ENCODE peak calls at places on chromosomes 2 and 18, in six cellular contexts. K is body of pancreas, M is aorta, R is esophagus squamous epithelium, Z is mesendoderm, I is lung. S is an unnamed sample. For H3K36me3 and H3K4me1, the result is how much of the 10 kb centered on the place peaks cover.

GRCh38 chr2:178491612-178492011 is 11.4 kb downstream of the PLEKHA3 start:
- DNase-seq in I (no peak), K (no peak), Z (no peak), M (no peak), R (no peak), S (no peak)

GRCh38 chr2:98134138-98134537 is 47.2 kb downstream of the VWA3B start:
- DNase-seq in K (no peak), I (peak), R (no peak), Z (peak), M (no peak), S (no peak)

GRCh38 chr2:216426938-216427337 is 14.7 kb downstream of the SMARCAL1 start:
- DNase-seq in K (no peak), R (no peak), I (no peak), Z (peak), M (no peak), S (no peak)

GRCh38 chr18:3611313-3612038 is 161.5 kb downstream of the TGIF1 start:
- DNase-seq in I (no peak), K (no peak), Z (no peak), R (no peak), M (no peak), S (no peak)

GRCh38 chr2:55923091-55923977 is at the start of gene EFEMP1:
- DNase-seq in K (peak), I (peak), M (peak), Z (peak), R (no peak), S (no peak)

GRCh38 chr2:156896294-156896693 is 361.2 kb upstream of the GALNT5 start:
- DNase-seq in I (no peak), M (no peak), K (no peak), R (no peak), Z (no peak), S (no peak)

GRCh38 chr2:10883880-10884529 is 27.7 kb upstream of the KCNF1 start:
- DNase-seq in Z (no peak), R (no peak), K (no peak), I (no peak), M (no peak), S (no peak)

GRCh38 chr2:115796078-115796477 is 1353.6 kb downstream of the DPP10 start:
- DNase-seq in M (no peak), I (no peak), K (no peak), Z (no peak), R (no peak), S (no peak)

GRCh38 chr2:43269706-43270105 is 43.3 kb upstream of the ZFP36L2 start:
- DNase-seq in M (peak), R (no peak), I (peak), K (peak), Z (no peak), S (no peak)

GRCh38 chr18:49023938-49024341 is 73.2 kb upstream of the SMAD7 start:
- DNase-seq in K (no peak), Z (no peak), R (no peak), I (no peak), M (no peak), S (no peak)

GRCh38 chr2:10493636-10494281 is 45.6 kb upstream of the ODC1 start:
- DNase-seq in R (peak), Z (no peak), I (peak), K (peak), M (no peak), S (peak)

GRCh38 chr2:740446-741293 is 63.5 kb upstream of the TMEM18 start:
- DNase-seq in Z (peak), M (peak), K (peak), I (peak), R (peak), S (no peak)

GRCh38 chr2:221676566-221677172 is 104.6 kb upstream of the EPHA4 start:
- DNase-seq in M (no peak), K (no peak), Z (no peak), I (no peak), R (no peak), S (no peak)

GRCh38 chr18:42413870-42414269 is 458.8 kb downstream of the PIK3C3 start:
- DNase-seq in Z (no peak), I (no peak), M (no peak), R (no peak), K (no peak), S (no peak)

GRCh38 chr18:10213526-10213925 is 240.9 kb upstream of the APCDD1 start:
- DNase-seq in I (peak), Z (peak), R (no peak), M (no peak), K (no peak), S (no peak)

GRCh38 chr2:119301413-119301812 is 65.2 kb downstream of the C2orf76 start:
- DNase-seq in M (no peak), R (no peak), K (no peak), Z (no peak), I (no peak), S (no peak)

GRCh38 chr2:239246723-239247122 is 154.1 kb downstream of the HDAC4 start:
- DNase-seq in M (no peak), I (no peak), Z (no peak), R (no peak), K (peak), S (no peak)

GRCh38 chr18:47418746-47419145 is 167.3 kb upstream of the SKOR2 start:
- DNase-seq in M (no peak), R (no peak), I (no peak), K (no peak), Z (peak), S (no peak)

GRCh38 chr2:238882083-238882755 is 34.3 kb downstream of the TWIST2 start:
- DNase-seq in Z (no peak), I (no peak), R (no peak), K (no peak), M (peak), S (no peak)

GRCh38 chr18:8816233-8816632 is 110.9 kb downstream of the MTCL1 start:
- DNase-seq in M (no peak), I (no peak), K (no peak), Z (peak), R (no peak), S (no peak)
- H3K36me3 ChIP-seq in M (under half), I (under half), K (under half), Z (under half), R (under half), S (under half)

GRCh38 chr2:160006466-160006865 is 55.9 kb downstream of the PLA2R1 start:
- DNase-seq in Z (no peak), K (no peak), M (no peak), I (no peak), R (no peak), S (no peak)
- H3K27ac ChIP-seq in Z (no peak), K (no peak), M (no peak), I (no peak), R (no peak), S (no peak)

GRCh38 chr2:67079729-67080128 is 317.4 kb upstream of the ETAA1 start:
- DNase-seq in R (no peak), Z (no peak), M (no peak), K (no peak), I (no peak), S (no peak)

GRCh38 chr2:67085146-67085545 is 312.0 kb upstream of the ETAA1 start:
- DNase-seq in K (no peak), I (no peak), M (no peak), R (no peak), Z (no peak), S (no peak)

GRCh38 chr2:67082813-67083212 is 314.3 kb upstream of the ETAA1 start:
- DNase-seq in R (no peak), Z (no peak), K (no peak), I (no peak), M (no peak), S (no peak)

GRCh38 chr2:67083978-67084377 is 313.2 kb upstream of the ETAA1 start:
- DNase-seq in Z (no peak), K (no peak), R (no peak), M (no peak), I (no peak), S (no peak)
- H3K4me1 ChIP-seq in Z (under half), K (under half), R (under half), M (under half), I (under half), S (under half)

GRCh38 chr2:99166218-99166617 is 11.5 kb downstream of the LIPT1 start:
- DNase-seq in R (no peak), M (no peak), K (no peak), I (no peak), Z (no peak), S (no peak)
- H3K36me3 ChIP-seq in R (half or more), M (under half), K (under half), I (under half), Z (under half), S (under half)

GRCh38 chr2:74712223-74713053 is 58.4 kb downstream of the SEMA4F start:
- DNase-seq in K (no peak), I (no peak), R (no peak), Z (no peak), M (no peak), S (no peak)

GRCh38 chr2:74715880-74716279 is 61.8 kb downstream of the SEMA4F start:
- DNase-seq in K (no peak), R (no peak), M (no peak), I (no peak), Z (no peak), S (no peak)

GRCh38 chr2:74719066-74719465 is 65.0 kb downstream of the SEMA4F start:
- DNase-seq in R (no peak), I (no peak), M (no peak), Z (no peak), K (no peak), S (no peak)

GRCh38 chr2:74715071-74715791 is 61.2 kb downstream of the SEMA4F start:
- DNase-seq in K (peak), M (peak), Z (peak), I (peak), R (peak), S (peak)
- H3K27ac ChIP-seq in K (no peak), M (no peak), Z (no peak), I (peak), R (peak), S (no peak)

GRCh38 chr18:63534615-63535014 is 7.6 kb upstream of the SERPINB12 start:
- DNase-seq in Z (no peak), I (no peak), R (no peak), K (no peak), M (no peak), S (no peak)
- H3K4me1 ChIP-seq in Z (under half), I (under half), R (under half), K (under half), M (under half), S (under half)

GRCh38 chr2:237096911-237097310 is 11.2 kb downstream of the COPS8 start:
- DNase-seq in Z (no peak), I (no peak), K (no peak), R (no peak), M (no peak), S (no peak)
- H3K36me3 ChIP-seq in Z (under half), I (under half), K (under half), R (half or more), M (under half), S (under half)

DNA sequence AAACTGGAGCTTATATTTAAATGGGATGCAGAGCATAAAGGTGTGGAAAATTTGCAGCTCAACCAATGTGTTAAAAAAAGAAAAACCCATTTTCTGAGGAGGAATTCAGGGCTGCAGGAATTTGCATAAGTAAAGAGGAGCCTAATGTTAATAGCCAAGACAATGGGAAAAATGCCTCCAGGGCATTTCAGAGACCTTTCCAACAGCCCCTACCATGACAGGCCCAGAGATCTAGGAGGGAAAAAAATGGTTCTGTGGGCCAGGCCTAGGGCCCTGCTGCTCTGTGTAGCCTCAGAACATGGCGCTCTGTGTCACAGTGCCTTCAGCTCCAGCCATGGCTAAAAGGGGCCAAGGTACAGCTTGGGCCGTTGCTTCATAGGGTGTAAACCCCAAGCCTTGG is 719.7 kb upstream of the ACVR2A start:
- DNase-seq in K (no peak), M (no peak), Z (no peak), I (no peak), R (no peak), S (no peak)
- H3K27ac ChIP-seq in K (no peak), M (no peak), Z (no peak), I (no peak), R (no peak), S (no peak)

DNA sequence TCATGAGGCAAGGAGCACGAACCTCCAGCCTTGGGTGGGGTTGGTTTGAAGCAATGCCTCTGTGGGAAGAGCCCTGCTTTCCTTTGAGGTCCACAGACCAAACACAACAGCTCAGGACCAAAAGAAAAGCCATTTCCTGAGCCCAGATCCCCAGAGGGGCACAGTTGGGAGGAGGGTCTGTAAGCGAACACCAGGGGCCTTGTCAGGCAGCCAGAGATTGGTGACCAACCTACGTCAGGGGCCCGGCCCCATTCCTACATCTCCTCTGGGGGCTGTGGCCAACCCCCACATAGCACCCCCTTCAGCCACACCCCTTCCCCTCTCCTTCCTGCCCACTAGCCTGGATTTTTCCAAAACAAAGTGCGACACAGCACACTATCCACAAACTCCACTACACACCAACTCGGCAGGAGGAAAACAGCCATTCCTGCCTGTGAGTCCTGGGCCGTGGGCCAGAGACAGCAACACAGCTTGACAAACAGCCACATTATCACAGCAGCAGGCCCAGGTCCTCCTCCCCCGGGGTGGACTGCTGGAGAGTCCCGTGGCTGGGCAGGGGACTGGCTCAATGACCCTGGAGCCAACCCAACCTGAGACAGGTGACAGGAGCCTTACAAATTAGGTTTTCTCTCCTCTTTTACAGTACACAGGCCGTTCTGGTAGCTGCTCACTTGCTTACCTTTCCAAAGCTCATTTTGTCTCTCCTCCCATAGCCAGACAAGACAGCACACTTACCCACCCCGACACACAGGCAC is 98.8 kb downstream of the TNS1 start:
- DNase-seq in K (peak), I (peak), Z (no peak), M (peak), R (no peak), S (no peak)
- H3K4me1 ChIP-seq in K (half or more), I (half or more), Z (under half), M (under half), R (half or more), S (under half)

GRCh38 chr2:110647777-110648176 is 30.1 kb downstream of the BUB1 start:
- DNase-seq in R (no peak), Z (no peak), I (no peak), K (no peak), M (no peak), S (no peak)

GRCh38 chr2:110650346-110650745 is 27.5 kb downstream of the BUB1 start:
- DNase-seq in K (no peak), M (no peak), Z (no peak), I (no peak), R (no peak), S (no peak)

GRCh38 chr2:110642360-110642759 is 35.5 kb downstream of the BUB1 start:
- DNase-seq in M (no peak), R (no peak), I (no peak), K (no peak), Z (no peak), S (no peak)

GRCh38 chr2:110644357-110644756 is 33.5 kb downstream of the BUB1 start:
- DNase-seq in K (no peak), I (no peak), Z (no peak), M (no peak), R (no peak), S (no peak)

GRCh38 chr2:110645616-110646015 is 32.2 kb downstream of the BUB1 start:
- DNase-seq in M (no peak), K (no peak), I (no peak), Z (no peak), R (no peak), S (no peak)
- H3K36me3 ChIP-seq in M (under half), K (under half), I (under half), Z (under half), R (under half), S (under half)